ENCODE peak calls at places on chromosomes 11 and 22, in seven cellular contexts. One of them, this sample, is unnamed.

GRCh38 chr11:112632866-112633505 is 328.2 kb upstream of the NCAM1 start:
- DNase-seq in neural progenitor cell: no peak
- DNase-seq in GM23338: no peak
- DNase-seq in hepatocyte: no peak
- DNase-seq in endothelial cell of umbilical vein: no peak
- DNase-seq in right cardiac atrium: no peak
- DNase-seq in pancreas: no peak
- DNase-seq in this sample: no peak

GRCh38 chr11:29159552-29160465 is 857.0 kb downstream of the KCNA4 start:
- DNase-seq in endothelial cell of umbilical vein: peak; percentile 82
- DNase-seq in right cardiac atrium: peak; percentile 17
- DNase-seq in pancreas: peak; percentile 34
- DNase-seq in GM23338: peak; percentile 84
- DNase-seq in hepatocyte: peak; percentile 84
- DNase-seq in neural progenitor cell: peak; percentile 82
- DNase-seq in this sample: no peak

GRCh38 chr11:56521955-56522354 is 21.1 kb downstream of the OR5M11 start:
- DNase-seq in hepatocyte: peak; percentile 14
- DNase-seq in GM23338: peak; percentile 61
- DNase-seq in pancreas: no peak
- DNase-seq in endothelial cell of umbilical vein: no peak
- DNase-seq in neural progenitor cell: peak; percentile 24
- DNase-seq in right cardiac atrium: no peak
- DNase-seq in this sample: no peak

GRCh38 chr22:19754701-19755144 is 5.9 kb upstream of the TBX1 start:
- DNase-seq in endothelial cell of umbilical vein: no peak
- DNase-seq in right cardiac atrium: no peak
- DNase-seq in GM23338: no peak
- DNase-seq in pancreas: no peak
- DNase-seq in hepatocyte: no peak
- DNase-seq in neural progenitor cell: no peak
- DNase-seq in this sample: no peak

GRCh38 chr11:128776434-128777284 is 82.8 kb downstream of the FLI1 start:
- DNase-seq in GM23338: peak; percentile 93
- DNase-seq in pancreas: peak; percentile 36
- DNase-seq in endothelial cell of umbilical vein: no peak
- DNase-seq in neural progenitor cell: peak; percentile 78
- DNase-seq in right cardiac atrium: peak; percentile 92
- DNase-seq in hepatocyte: peak; percentile 73
- DNase-seq in this sample: no peak

GRCh38 chr11:11407065-11407737 is 54.2 kb upstream of the CSNK2A3 start:
- DNase-seq in pancreas: no peak
- DNase-seq in neural progenitor cell: no peak
- DNase-seq in hepatocyte: no peak
- DNase-seq in GM23338: no peak
- DNase-seq in endothelial cell of umbilical vein: no peak
- DNase-seq in right cardiac atrium: peak; percentile 72
- DNase-seq in this sample: peak; percentile 90

GRCh38 chr11:35779409-35779808 is 116.8 kb downstream of the TRIM44 start:
- DNase-seq in GM23338: no peak
- DNase-seq in pancreas: no peak
- DNase-seq in endothelial cell of umbilical vein: no peak
- DNase-seq in hepatocyte: peak; percentile 9
- DNase-seq in right cardiac atrium: no peak
- DNase-seq in neural progenitor cell: no peak
- DNase-seq in this sample: no peak

GRCh38 chr22:29043906-29044575 is 17.6 kb downstream of the C22orf31 start:
- DNase-seq in pancreas: no peak
- DNase-seq in GM23338: no peak
- DNase-seq in right cardiac atrium: no peak
- DNase-seq in neural progenitor cell: no peak
- DNase-seq in endothelial cell of umbilical vein: peak; percentile 49
- DNase-seq in hepatocyte: no peak
- DNase-seq in this sample: no peak

GRCh38 chr11:125084761-125085231 is 21.7 kb downstream of the SLC37A2 start:
- DNase-seq in pancreas: no peak
- DNase-seq in GM23338: no peak
- DNase-seq in right cardiac atrium: no peak
- DNase-seq in neural progenitor cell: no peak
- DNase-seq in hepatocyte: no peak
- DNase-seq in endothelial cell of umbilical vein: no peak
- DNase-seq in this sample: no peak

GRCh38 chr11:7353100-7353499 is 101.4 kb downstream of the SYT9 start:
- DNase-seq in right cardiac atrium: no peak
- DNase-seq in neural progenitor cell: peak; percentile 47
- DNase-seq in GM23338: peak; percentile 87
- DNase-seq in endothelial cell of umbilical vein: peak; percentile 24
- DNase-seq in pancreas: no peak
- DNase-seq in hepatocyte: peak; percentile 43
- DNase-seq in this sample: no peak

GRCh38 chr11:10885703-10886363 is 28.0 kb upstream of the ZBED5 start:
- DNase-seq in right cardiac atrium: no peak
- DNase-seq in endothelial cell of umbilical vein: no peak
- DNase-seq in hepatocyte: peak; percentile 32
- DNase-seq in GM23338: no peak
- DNase-seq in neural progenitor cell: no peak
- DNase-seq in pancreas: no peak
- DNase-seq in this sample: no peak

GRCh38 chr11:85844439-85845051 is 10.6 kb upstream of the CCDC83 start:
- DNase-seq in right cardiac atrium: no peak
- DNase-seq in hepatocyte: peak; percentile 59
- DNase-seq in endothelial cell of umbilical vein: no peak
- DNase-seq in GM23338: no peak
- DNase-seq in neural progenitor cell: no peak
- DNase-seq in pancreas: peak; percentile 23
- DNase-seq in this sample: no peak

GRCh38 chr22:49218142-49218541 is 609.5 kb downstream of the BRD1 start:
- DNase-seq in hepatocyte: no peak
- DNase-seq in right cardiac atrium: no peak
- DNase-seq in endothelial cell of umbilical vein: no peak
- DNase-seq in pancreas: no peak
- DNase-seq in GM23338: no peak
- DNase-seq in neural progenitor cell: no peak
- DNase-seq in this sample: no peak

GRCh38 chr11:125371451-125371935 is 124.6 kb downstream of the FEZ1 start:
- DNase-seq in endothelial cell of umbilical vein: no peak
- DNase-seq in neural progenitor cell: peak; percentile 96
- DNase-seq in pancreas: no peak
- DNase-seq in GM23338: peak; percentile 98
- DNase-seq in hepatocyte: peak; percentile 39
- DNase-seq in right cardiac atrium: no peak
- DNase-seq in this sample: no peak

GRCh38 chr11:10984742-10985141 is 126.9 kb upstream of the ZBED5 start:
- DNase-seq in endothelial cell of umbilical vein: no peak
- DNase-seq in hepatocyte: no peak
- DNase-seq in pancreas: no peak
- DNase-seq in neural progenitor cell: no peak
- DNase-seq in right cardiac atrium: no peak
- DNase-seq in GM23338: no peak
- DNase-seq in this sample: no peak

DNA sequence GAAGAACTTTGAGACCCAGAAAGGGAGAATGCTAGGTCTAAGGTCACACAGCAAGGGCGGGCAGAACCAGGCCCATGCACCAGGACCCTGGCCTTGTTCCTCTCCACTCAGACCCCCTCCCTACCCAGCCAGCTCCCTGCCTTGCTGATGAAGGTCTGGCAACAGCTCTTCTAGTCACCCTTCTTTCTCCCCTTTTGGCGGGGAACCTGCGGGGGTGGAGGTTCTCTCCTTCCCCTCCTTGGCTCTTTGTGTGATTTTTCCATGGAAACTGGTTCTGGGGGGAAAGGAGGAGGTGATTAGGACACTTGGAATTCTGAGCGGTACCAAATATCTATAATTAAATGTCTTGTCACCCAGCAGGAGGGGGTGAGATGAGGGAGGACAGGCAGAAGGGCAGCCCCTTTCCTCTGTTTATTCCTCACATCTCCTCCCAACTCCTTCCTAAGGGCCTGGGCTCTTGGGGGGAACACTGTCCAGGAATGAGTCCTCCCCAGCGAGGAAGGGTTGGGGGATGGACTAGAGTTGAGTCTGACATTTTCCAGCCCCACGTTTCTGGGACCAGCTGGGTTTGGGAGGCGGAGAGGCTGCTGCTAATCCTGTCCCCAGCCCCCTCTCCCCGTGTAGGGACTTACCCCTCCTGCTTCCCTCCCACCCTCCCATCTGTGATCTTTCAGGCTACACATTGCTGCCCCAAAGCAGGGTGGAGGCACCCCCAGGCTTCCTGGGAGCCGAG is 7.4 kb downstream of the ARHGEF17 start:
- DNase-seq in hepatocyte: no peak
- DNase-seq in endothelial cell of umbilical vein: no peak
- DNase-seq in pancreas: no peak
- DNase-seq in right cardiac atrium: no peak
- DNase-seq in neural progenitor cell: peak; percentile 39
- DNase-seq in GM23338: no peak
- DNase-seq in this sample: no peak
- H3K4me1 ChIP-seq in hepatocyte: peaks cover 63% of the 10 kb centered on the region
- H3K4me1 ChIP-seq in endothelial cell of umbilical vein: peaks cover 29% of the 10 kb centered on the region
- H3K4me1 ChIP-seq in pancreas: no peaks in the 10 kb centered on the region
- H3K4me1 ChIP-seq in right cardiac atrium: peaks cover 47% of the 10 kb centered on the region
- H3K4me1 ChIP-seq in neural progenitor cell: peaks cover 57% of the 10 kb centered on the region
- H3K4me1 ChIP-seq in GM23338: peaks cover 3% of the 10 kb centered on the region
- H3K4me1 ChIP-seq in this sample: peaks cover 79% of the 10 kb centered on the region

GRCh38 chr11:132785878-132786277 is 746.4 kb downstream of the OPCML start:
- DNase-seq in pancreas: no peak
- DNase-seq in neural progenitor cell: no peak
- DNase-seq in right cardiac atrium: no peak
- DNase-seq in endothelial cell of umbilical vein: no peak
- DNase-seq in GM23338: no peak
- DNase-seq in hepatocyte: no peak
- DNase-seq in this sample: no peak

GRCh38 chr11:132779487-132779886 is 752.8 kb downstream of the OPCML start:
- DNase-seq in endothelial cell of umbilical vein: no peak
- DNase-seq in GM23338: peak; percentile 48
- DNase-seq in hepatocyte: no peak
- DNase-seq in neural progenitor cell: peak; percentile 54
- DNase-seq in right cardiac atrium: no peak
- DNase-seq in pancreas: no peak
- DNase-seq in this sample: no peak

GRCh38 chr11:132780051-132780450 is 752.2 kb downstream of the OPCML start:
- DNase-seq in GM23338: no peak
- DNase-seq in hepatocyte: no peak
- DNase-seq in endothelial cell of umbilical vein: no peak
- DNase-seq in pancreas: no peak
- DNase-seq in neural progenitor cell: no peak
- DNase-seq in right cardiac atrium: no peak
- DNase-seq in this sample: no peak

GRCh38 chr11:132782102-132782501 is 750.2 kb downstream of the OPCML start:
- DNase-seq in right cardiac atrium: no peak
- DNase-seq in neural progenitor cell: no peak
- DNase-seq in hepatocyte: no peak
- DNase-seq in endothelial cell of umbilical vein: no peak
- DNase-seq in pancreas: no peak
- DNase-seq in GM23338: no peak
- DNase-seq in this sample: no peak

DNA sequence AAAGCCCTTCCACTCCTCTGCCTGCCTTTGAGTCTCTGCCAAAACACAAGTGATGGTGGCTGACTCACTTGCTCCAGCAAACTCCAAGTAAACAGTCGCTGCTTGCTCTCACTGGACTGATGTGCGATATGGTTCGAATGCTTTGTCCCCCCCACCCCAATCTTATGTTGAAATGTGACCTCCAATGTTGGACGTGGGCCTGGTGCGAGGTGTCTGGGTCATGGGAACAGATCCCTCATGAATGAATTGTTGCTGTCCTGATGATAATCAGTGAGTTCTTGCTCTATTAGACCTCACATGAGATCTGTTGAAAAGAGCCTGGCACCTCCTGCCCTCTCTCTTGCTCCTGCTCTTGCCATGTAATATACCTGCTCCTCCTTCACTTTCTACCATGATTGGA is 747.9 kb downstream of the OPCML start:
- DNase-seq in pancreas: no peak
- DNase-seq in right cardiac atrium: no peak
- DNase-seq in GM23338: no peak
- DNase-seq in neural progenitor cell: no peak
- DNase-seq in endothelial cell of umbilical vein: no peak
- DNase-seq in hepatocyte: no peak
- DNase-seq in this sample: no peak
- H3K27me3 ChIP-seq in pancreas: no peaks in the 10 kb centered on the region
- H3K27me3 ChIP-seq in right cardiac atrium: no peaks in the 10 kb centered on the region
- H3K27me3 ChIP-seq in GM23338: no peaks in the 10 kb centered on the region
- H3K27me3 ChIP-seq in neural progenitor cell: no peaks in the 10 kb centered on the region
- H3K27me3 ChIP-seq in endothelial cell of umbilical vein: no peaks in the 10 kb centered on the region
- H3K27me3 ChIP-seq in hepatocyte: no peaks in the 10 kb centered on the region
- H3K27me3 ChIP-seq in this sample: no peaks in the 10 kb centered on the region

DNA sequence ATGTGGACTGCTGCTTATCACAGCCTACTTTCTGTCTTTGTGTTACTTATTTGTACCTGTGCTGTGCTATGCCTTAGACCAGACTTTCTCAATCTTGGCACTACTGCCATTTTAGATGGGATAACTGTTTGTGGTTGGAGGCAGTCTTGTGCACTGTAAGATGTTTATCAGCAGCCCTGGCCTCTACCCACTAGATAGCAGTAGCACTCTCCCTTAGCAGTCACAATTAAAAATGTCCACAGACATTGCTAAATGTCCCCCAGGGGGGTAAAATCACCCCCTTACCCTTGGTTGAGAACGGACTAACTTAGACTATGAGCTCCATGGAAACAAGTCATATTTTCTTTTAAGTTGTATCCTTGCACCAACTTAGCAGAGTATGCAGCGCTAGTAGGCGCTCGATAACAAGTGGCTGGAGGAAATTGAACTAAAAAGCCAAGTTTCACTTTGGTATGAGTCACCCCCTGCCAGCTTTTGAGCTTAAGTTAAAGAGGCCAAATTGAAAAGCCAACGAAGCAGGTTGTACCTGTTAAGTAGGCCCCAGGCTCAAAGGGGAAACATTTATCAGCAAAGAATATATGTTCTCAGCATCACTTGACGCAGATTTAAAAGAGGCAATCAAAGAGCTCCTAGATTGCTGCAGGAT is 304.8 kb upstream of the SORL1-AS1 start:
- DNase-seq in endothelial cell of umbilical vein: peak; percentile 20
- DNase-seq in pancreas: no peak
- DNase-seq in GM23338: peak; percentile 41
- DNase-seq in neural progenitor cell: no peak
- DNase-seq in hepatocyte: peak; percentile 30
- DNase-seq in right cardiac atrium: no peak
- DNase-seq in this sample: no peak
- H3K27ac ChIP-seq in endothelial cell of umbilical vein: no peak overlapping the region
- H3K27ac ChIP-seq in pancreas: no peak overlapping the region
- H3K27ac ChIP-seq in GM23338: no peak overlapping the region
- H3K27ac ChIP-seq in neural progenitor cell: no peak overlapping the region
- H3K27ac ChIP-seq in hepatocyte: peak overlapping the region; percentile 24
- H3K27ac ChIP-seq in right cardiac atrium: no peak overlapping the region
- H3K27ac ChIP-seq in this sample: no peak overlapping the region

DNA sequence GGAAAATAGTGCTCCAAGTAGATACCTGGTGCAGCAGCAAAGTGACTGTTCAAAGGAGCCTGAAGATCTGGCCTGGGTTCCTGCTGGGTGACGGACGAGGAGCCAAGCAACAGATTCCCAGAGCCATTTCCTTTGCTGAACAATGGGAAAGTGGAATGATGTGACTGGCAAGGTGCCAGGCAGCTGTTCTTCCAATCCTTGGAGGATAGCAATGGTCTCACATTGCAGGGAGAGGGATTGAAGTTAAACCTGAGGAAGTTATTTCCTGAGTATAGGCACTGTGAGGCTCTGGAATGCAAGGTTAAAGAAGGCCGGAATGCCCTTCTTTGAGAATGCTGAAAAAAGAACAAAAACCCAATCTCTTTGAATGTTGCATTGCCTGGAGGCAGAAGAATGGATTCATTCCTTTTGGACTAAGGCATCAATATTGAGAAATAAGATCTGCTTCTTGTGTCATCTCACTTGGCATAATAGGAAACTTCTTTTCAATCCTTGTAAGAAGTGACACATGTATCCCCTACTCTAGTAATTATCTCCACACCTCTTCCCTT is 223.8 kb downstream of the BLID start:
- DNase-seq in GM23338: peak; percentile 61
- DNase-seq in neural progenitor cell: peak; percentile 3
- DNase-seq in endothelial cell of umbilical vein: peak; percentile 87
- DNase-seq in pancreas: no peak
- DNase-seq in right cardiac atrium: peak; percentile 80
- DNase-seq in hepatocyte: no peak
- DNase-seq in this sample: no peak
- H3K4me1 ChIP-seq in GM23338: peaks cover 22% of the 10 kb centered on the region
- H3K4me1 ChIP-seq in neural progenitor cell: peaks cover 20% of the 10 kb centered on the region
- H3K4me1 ChIP-seq in endothelial cell of umbilical vein: peaks cover 12% of the 10 kb centered on the region
- H3K4me1 ChIP-seq in pancreas: no peaks in the 10 kb centered on the region
- H3K4me1 ChIP-seq in right cardiac atrium: peaks cover 3% of the 10 kb centered on the region
- H3K4me1 ChIP-seq in hepatocyte: peaks cover 4% of the 10 kb centered on the region
- H3K4me1 ChIP-seq in this sample: peaks cover 17% of the 10 kb centered on the region

This sample was measured in tibial artery.